ENCODE peak calls at places on chromosomes 12 and 14, in six cellular contexts. H is NCI-H1417 treated with DMSO at 0.1 percent for 48 hours, D is HFFc6, J is DMS153, N is PC-3, O is GM19239. K is an unnamed sample.

GRCh38 chr12:3164454-3165310 is 87.5 kb downstream of the TSPAN9 start:
- DNase-seq in H (no peak), O (no peak), D (no peak), N (no peak), J (no peak), K (no peak)

GRCh38 chr12:107917912-107918800 is 143.7 kb downstream of the ASCL4 start:
- DNase-seq in D (no peak), O (peak), J (peak), N (peak), H (no peak), K (peak)

GRCh38 chr14:68297871-68298468 is 478.4 kb downstream of the RAD51B start:
- DNase-seq in N (peak), D (peak), J (no peak), H (no peak), O (no peak), K (peak)

GRCh38 chr12:94225506-94225905 is 77.1 kb downstream of the PLXNC1 start:
- DNase-seq in O (no peak), D (no peak), J (no peak), N (no peak), H (no peak), K (no peak)

GRCh38 chr12:47223848-47224213 is 144.1 kb upstream of the AMIGO2 start:
- DNase-seq in O (no peak), H (no peak), N (no peak), J (no peak), D (no peak), K (no peak)

GRCh38 chr12:62346817-62347216 is 86.6 kb downstream of the USP15 start:
- DNase-seq in N (peak), J (no peak), D (no peak), O (no peak), H (no peak), K (no peak)

GRCh38 chr12:50120521-50120920 is 8.5 kb downstream of the COX14 start:
- DNase-seq in J (no peak), O (no peak), D (no peak), H (no peak), N (no peak), K (no peak)

GRCh38 chr12:55673638-55674037 is 34.1 kb downstream of the ITGA7 start:
- DNase-seq in J (no peak), O (peak), H (no peak), N (no peak), D (no peak), K (no peak)

GRCh38 chr12:10196210-10196609 is 16.5 kb upstream of the GABARAPL1 start:
- DNase-seq in O (no peak), J (no peak), N (no peak), H (no peak), D (no peak), K (no peak)

GRCh38 chr14:104794099-104794498 is 1.4 kb downstream of the AKT1 start:
- DNase-seq in D (peak), J (no peak), H (no peak), O (peak), N (peak), K (peak)

GRCh38 chr12:125091401-125091800 is 26.2 kb downstream of the AACS start:
- DNase-seq in D (no peak), H (no peak), N (no peak), O (no peak), J (no peak), K (no peak)

GRCh38 chr14:89284368-89285058 is 132.5 kb downstream of the FOXN3 start:
- DNase-seq in O (no peak), J (peak), H (no peak), D (no peak), N (no peak), K (peak)

GRCh38 chr12:3175238-3175637 is 98.1 kb downstream of the TSPAN9 start:
- DNase-seq in N (no peak), D (no peak), J (no peak), H (no peak), O (no peak), K (no peak)

GRCh38 chr12:15196221-15196620 is 25.0 kb downstream of the RERG start:
- DNase-seq in J (no peak), O (no peak), H (no peak), N (no peak), D (no peak), K (no peak)

GRCh38 chr12:10722502-10722904 is 620 bp downstream of the YBX3 start:
- DNase-seq in N (peak), D (peak), J (no peak), O (peak), H (no peak), K (peak)

GRCh38 chr14:102131741-102132140 is 8.0 kb upstream of the WDR20 start:
- DNase-seq in J (no peak), D (no peak), H (no peak), N (no peak), O (no peak), K (no peak)

GRCh38 chr14:106417224-106418049 is 891.1 kb downstream of the TMEM121 start:
- DNase-seq in N (no peak), H (no peak), O (peak), D (no peak), J (no peak), K (no peak)

GRCh38 chr14:89418976-89419375 is 1.9 kb upstream of the FOXN3 start:
- DNase-seq in O (no peak), N (no peak), J (no peak), D (no peak), H (no peak), K (no peak)

GRCh38 chr14:96177766-96178377 is 26.8 kb upstream of the BDKRB2 start:
- DNase-seq in D (no peak), O (no peak), H (no peak), J (no peak), N (no peak), K (peak)

GRCh38 chr14:59133202-59133601 is 55.3 kb upstream of the DAAM1 start:
- DNase-seq in N (peak), J (no peak), D (no peak), H (no peak), O (no peak), K (peak)

GRCh38 chr12:99122496-99122895 is 477.4 kb downstream of the APAF1 start:
- DNase-seq in D (no peak), N (no peak), H (no peak), J (no peak), O (no peak), K (no peak)

GRCh38 chr14:34920339-34920738 is 45.2 kb upstream of the BAZ1A start:
- DNase-seq in J (no peak), N (peak), D (peak), O (no peak), H (no peak), K (no peak)

GRCh38 chr12:58648151-58648550 is 272.2 kb downstream of the LRIG3 start:
- DNase-seq in N (no peak), O (no peak), H (no peak), J (no peak), D (no peak), K (peak)

GRCh38 chr14:23487216-23487615 is 17.7 kb downstream of the NGDN start:
- DNase-seq in J (no peak), D (no peak), H (no peak), N (no peak), O (no peak), K (no peak)

GRCh38 chr12:57055834-57056233 is 5.9 kb upstream of the MYO1A start:
- DNase-seq in J (no peak), H (no peak), D (no peak), O (no peak), N (no peak), K (no peak)